ENCODE peak calls at places on chromosomes 6 and 20, in eight cellular contexts. One of them, this sample, is unnamed.

GRCh38 chr20:38184098-38184497 is 19.0 kb upstream of the TGM2 start:
- DNase-seq in ovary: no peak
- DNase-seq in PC-3: peak; percentile 98
- DNase-seq in HCT116: no peak
- DNase-seq in mammary epithelial cell: peak; percentile 60
- DNase-seq in fibroblast of lung: peak; percentile 71
- DNase-seq in cardiac muscle cell: no peak
- DNase-seq in uterus: no peak
- DNase-seq in this sample: no peak

GRCh38 chr6:18110160-18110559 is 12.3 kb downstream of the NHLRC1 start:
- DNase-seq in HCT116: no peak
- DNase-seq in ovary: no peak
- DNase-seq in uterus: no peak
- DNase-seq in PC-3: no peak
- DNase-seq in fibroblast of lung: no peak
- DNase-seq in cardiac muscle cell: no peak
- DNase-seq in mammary epithelial cell: no peak
- DNase-seq in this sample: no peak

GRCh38 chr6:138263963-138264362 is 45.7 kb upstream of the PBOV1 start:
- DNase-seq in ovary: no peak
- DNase-seq in mammary epithelial cell: no peak
- DNase-seq in fibroblast of lung: no peak
- DNase-seq in HCT116: no peak
- DNase-seq in uterus: no peak
- DNase-seq in cardiac muscle cell: no peak
- DNase-seq in PC-3: no peak
- DNase-seq in this sample: no peak

GRCh38 chr6:31737315-31738047 is 1.2 kb upstream of the CLIC1 start:
- DNase-seq in HCT116: no peak
- DNase-seq in cardiac muscle cell: peak; percentile 55
- DNase-seq in ovary: no peak
- DNase-seq in mammary epithelial cell: no peak
- DNase-seq in PC-3: no peak
- DNase-seq in uterus: no peak
- DNase-seq in fibroblast of lung: no peak
- DNase-seq in this sample: no peak

GRCh38 chr6:117729613-117730012 is 54.3 kb downstream of the NUS1 start:
- DNase-seq in PC-3: no peak
- DNase-seq in HCT116: no peak
- DNase-seq in ovary: no peak
- DNase-seq in mammary epithelial cell: no peak
- DNase-seq in uterus: no peak
- DNase-seq in fibroblast of lung: no peak
- DNase-seq in cardiac muscle cell: no peak
- DNase-seq in this sample: no peak

GRCh38 chr6:42407379-42407778 is 44.3 kb downstream of the TRERF1 start:
- DNase-seq in uterus: no peak
- DNase-seq in PC-3: peak; percentile 78
- DNase-seq in mammary epithelial cell: no peak
- DNase-seq in HCT116: no peak
- DNase-seq in cardiac muscle cell: peak; percentile 86
- DNase-seq in ovary: no peak
- DNase-seq in fibroblast of lung: peak; percentile 97
- DNase-seq in this sample: peak; percentile 42

GRCh38 chr6:168860341-168860740 is 393.3 kb downstream of the THBS2 start:
- DNase-seq in mammary epithelial cell: no peak
- DNase-seq in PC-3: no peak
- DNase-seq in ovary: no peak
- DNase-seq in HCT116: no peak
- DNase-seq in cardiac muscle cell: no peak
- DNase-seq in uterus: no peak
- DNase-seq in fibroblast of lung: no peak
- DNase-seq in this sample: no peak

GRCh38 chr6:118693562-118693961 is 42.2 kb upstream of the CEP85L start:
- DNase-seq in HCT116: no peak
- DNase-seq in cardiac muscle cell: no peak
- DNase-seq in ovary: no peak
- DNase-seq in fibroblast of lung: no peak
- DNase-seq in uterus: no peak
- DNase-seq in mammary epithelial cell: no peak
- DNase-seq in PC-3: no peak
- DNase-seq in this sample: no peak

GRCh38 chr20:36149469-36149868 is 5.1 kb upstream of the EPB41L1 start:
- DNase-seq in mammary epithelial cell: no peak
- DNase-seq in PC-3: no peak
- DNase-seq in cardiac muscle cell: no peak
- DNase-seq in fibroblast of lung: no peak
- DNase-seq in HCT116: no peak
- DNase-seq in ovary: no peak
- DNase-seq in uterus: no peak
- DNase-seq in this sample: no peak

GRCh38 chr20:38833154-38833856 is 27.8 kb downstream of the PPP1R16B start:
- DNase-seq in fibroblast of lung: no peak
- DNase-seq in uterus: no peak
- DNase-seq in mammary epithelial cell: no peak
- DNase-seq in cardiac muscle cell: no peak
- DNase-seq in PC-3: no peak
- DNase-seq in HCT116: no peak
- DNase-seq in ovary: no peak
- DNase-seq in this sample: no peak

GRCh38 chr6:25350593-25350992 is 71.4 kb downstream of the CARMIL1 start:
- DNase-seq in uterus: no peak
- DNase-seq in mammary epithelial cell: no peak
- DNase-seq in PC-3: no peak
- DNase-seq in cardiac muscle cell: no peak
- DNase-seq in fibroblast of lung: no peak
- DNase-seq in ovary: no peak
- DNase-seq in HCT116: no peak
- DNase-seq in this sample: no peak

GRCh38 chr6:132399376-132400074 is 1.8 kb downstream of the MOXD1 start:
- DNase-seq in ovary: no peak
- DNase-seq in uterus: no peak
- DNase-seq in cardiac muscle cell: peak; percentile 36
- DNase-seq in mammary epithelial cell: peak; percentile 49
- DNase-seq in HCT116: no peak
- DNase-seq in PC-3: peak; percentile 80
- DNase-seq in fibroblast of lung: peak; percentile 86
- DNase-seq in this sample: no peak

GRCh38 chr6:145544031-145544430 is 191.3 kb downstream of the EPM2A start:
- DNase-seq in PC-3: peak; percentile 82
- DNase-seq in cardiac muscle cell: peak; percentile 58
- DNase-seq in fibroblast of lung: peak; percentile 95
- DNase-seq in uterus: peak; percentile 18
- DNase-seq in HCT116: peak; percentile 16
- DNase-seq in ovary: no peak
- DNase-seq in mammary epithelial cell: peak; percentile 93
- DNase-seq in this sample: peak; percentile 68

DNA sequence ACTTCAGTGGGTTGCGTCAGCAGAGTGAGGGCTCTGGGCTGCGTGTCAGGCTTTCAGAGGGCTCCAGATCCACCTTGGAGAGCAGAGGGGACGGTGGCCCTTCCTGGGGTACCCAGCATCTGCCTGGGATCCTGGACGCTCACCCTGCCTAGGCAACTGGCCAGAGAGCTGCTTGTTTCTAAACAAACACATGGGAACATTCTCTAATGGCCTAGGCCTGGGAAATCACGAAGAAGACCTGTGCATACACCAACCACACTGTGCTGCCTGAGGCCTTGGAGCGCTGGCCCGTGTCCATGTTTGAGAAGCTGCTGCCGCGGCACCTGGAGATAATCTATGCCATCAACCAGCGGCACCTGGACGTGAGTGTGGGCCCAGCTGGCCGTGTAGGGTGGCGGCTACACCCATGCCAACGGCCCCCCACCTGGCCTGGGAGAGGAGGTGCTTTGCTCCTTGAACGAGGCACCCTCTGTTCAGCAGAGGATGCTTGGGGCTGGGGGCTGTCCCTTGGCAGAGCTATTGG is 32.2 kb downstream of the PYGB start:
- DNase-seq in uterus: peak; percentile 7
- DNase-seq in HCT116: no peak
- DNase-seq in mammary epithelial cell: no peak
- DNase-seq in fibroblast of lung: no peak
- DNase-seq in ovary: peak; percentile 17
- DNase-seq in cardiac muscle cell: no peak
- DNase-seq in PC-3: no peak
- DNase-seq in this sample: no peak
- H3K27ac ChIP-seq in uterus: no peak overlapping the region
- H3K27ac ChIP-seq in HCT116: no peak overlapping the region
- H3K27ac ChIP-seq in mammary epithelial cell: no peak overlapping the region
- H3K27ac ChIP-seq in fibroblast of lung: no peak overlapping the region
- H3K27ac ChIP-seq in ovary: no peak overlapping the region
- H3K27ac ChIP-seq in cardiac muscle cell: no peak overlapping the region
- H3K27ac ChIP-seq in PC-3: no peak overlapping the region
- H3K27ac ChIP-seq in this sample: no peak overlapping the region

GRCh38 chr6:108630050-108630714 is 69.5 kb downstream of the FOXO3 start:
- DNase-seq in HCT116: no peak
- DNase-seq in uterus: no peak
- DNase-seq in fibroblast of lung: peak; percentile 33
- DNase-seq in ovary: no peak
- DNase-seq in cardiac muscle cell: no peak
- DNase-seq in PC-3: no peak
- DNase-seq in mammary epithelial cell: peak; percentile 39
- DNase-seq in this sample: no peak
- TF ChIP-seq CTCF in HCT116: no peak
- TF ChIP-seq CTCF in uterus: no peak
- TF ChIP-seq CTCF in fibroblast of lung: no peak
- TF ChIP-seq CTCF in ovary: no peak
- TF ChIP-seq CTCF in cardiac muscle cell: no peak
- TF ChIP-seq CTCF in PC-3: no peak
- TF ChIP-seq CTCF in mammary epithelial cell: no peak
- TF ChIP-seq CTCF in this sample: no peak

GRCh38 chr6:113786168-113786567 is 71.0 kb upstream of the MARCKS start:
- DNase-seq in HCT116: peak; percentile 3
- DNase-seq in mammary epithelial cell: no peak
- DNase-seq in fibroblast of lung: no peak
- DNase-seq in PC-3: peak; percentile 4
- DNase-seq in uterus: no peak
- DNase-seq in ovary: no peak
- DNase-seq in cardiac muscle cell: no peak
- DNase-seq in this sample: no peak

GRCh38 chr6:113777601-113778000 is 79.5 kb upstream of the MARCKS start:
- DNase-seq in uterus: no peak
- DNase-seq in ovary: no peak
- DNase-seq in mammary epithelial cell: no peak
- DNase-seq in HCT116: no peak
- DNase-seq in fibroblast of lung: no peak
- DNase-seq in PC-3: no peak
- DNase-seq in cardiac muscle cell: no peak
- DNase-seq in this sample: no peak

GRCh38 chr6:113776998-113777397 is 80.1 kb upstream of the MARCKS start:
- DNase-seq in mammary epithelial cell: no peak
- DNase-seq in cardiac muscle cell: peak; percentile 46
- DNase-seq in fibroblast of lung: peak; percentile 50
- DNase-seq in ovary: no peak
- DNase-seq in PC-3: no peak
- DNase-seq in HCT116: no peak
- DNase-seq in uterus: no peak
- DNase-seq in this sample: no peak

GRCh38 chr6:113779656-113780055 is 77.5 kb upstream of the MARCKS start:
- DNase-seq in mammary epithelial cell: no peak
- DNase-seq in fibroblast of lung: no peak
- DNase-seq in cardiac muscle cell: no peak
- DNase-seq in uterus: no peak
- DNase-seq in PC-3: no peak
- DNase-seq in HCT116: no peak
- DNase-seq in ovary: no peak
- DNase-seq in this sample: no peak

DNA sequence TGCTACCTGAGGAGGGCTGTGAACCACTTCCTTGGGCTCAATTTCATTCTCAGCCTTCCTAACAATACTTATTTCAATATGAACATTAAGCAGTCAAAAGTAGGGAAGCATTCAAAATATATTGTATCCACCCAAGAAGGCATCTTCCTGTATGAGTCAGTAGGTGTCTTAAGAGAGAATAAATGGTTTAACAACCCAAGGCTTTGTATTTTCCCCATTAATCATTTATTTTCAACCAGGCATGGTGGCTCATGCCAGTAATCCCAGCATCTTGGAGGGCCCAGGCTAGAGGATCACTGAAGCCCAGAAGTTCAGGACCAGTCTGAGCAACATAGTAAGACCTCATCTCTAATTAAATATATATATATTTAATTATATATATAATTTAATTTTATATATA is 74.5 kb upstream of the MARCKS start:
- DNase-seq in PC-3: no peak
- DNase-seq in mammary epithelial cell: peak; percentile 23
- DNase-seq in HCT116: no peak
- DNase-seq in fibroblast of lung: peak; percentile 20
- DNase-seq in cardiac muscle cell: no peak
- DNase-seq in ovary: no peak
- DNase-seq in uterus: no peak
- DNase-seq in this sample: no peak
- H3K4me3 ChIP-seq in PC-3: no peak overlapping the region
- H3K4me3 ChIP-seq in mammary epithelial cell: no peak overlapping the region
- H3K4me3 ChIP-seq in HCT116: no peak overlapping the region
- H3K4me3 ChIP-seq in fibroblast of lung: no peak overlapping the region
- H3K4me3 ChIP-seq in cardiac muscle cell: no peak overlapping the region
- H3K4me3 ChIP-seq in ovary: no peak overlapping the region
- H3K4me3 ChIP-seq in uterus: no peak overlapping the region
- H3K4me3 ChIP-seq in this sample: no peak overlapping the region

GRCh38 chr6:45538636-45539035 is 160.9 kb upstream of the SUPT3H start:
- DNase-seq in ovary: no peak
- DNase-seq in HCT116: no peak
- DNase-seq in fibroblast of lung: no peak
- DNase-seq in uterus: peak; percentile 47
- DNase-seq in mammary epithelial cell: no peak
- DNase-seq in PC-3: no peak
- DNase-seq in cardiac muscle cell: peak; percentile 27
- DNase-seq in this sample: no peak

GRCh38 chr6:45539124-45539523 is 161.4 kb upstream of the SUPT3H start:
- DNase-seq in HCT116: no peak
- DNase-seq in uterus: no peak
- DNase-seq in ovary: no peak
- DNase-seq in PC-3: no peak
- DNase-seq in fibroblast of lung: no peak
- DNase-seq in cardiac muscle cell: no peak
- DNase-seq in mammary epithelial cell: no peak
- DNase-seq in this sample: no peak

GRCh38 chr6:45540375-45540920 is 162.7 kb upstream of the SUPT3H start:
- DNase-seq in mammary epithelial cell: no peak
- DNase-seq in HCT116: no peak
- DNase-seq in cardiac muscle cell: no peak
- DNase-seq in ovary: no peak
- DNase-seq in fibroblast of lung: no peak
- DNase-seq in PC-3: no peak
- DNase-seq in uterus: no peak
- DNase-seq in this sample: no peak

GRCh38 chr6:45543298-45544235 is 165.8 kb upstream of the SUPT3H start:
- DNase-seq in PC-3: peak; percentile 85
- DNase-seq in HCT116: no peak
- DNase-seq in mammary epithelial cell: peak; percentile 72
- DNase-seq in fibroblast of lung: peak; percentile 78
- DNase-seq in ovary: no peak
- DNase-seq in cardiac muscle cell: peak; percentile 56
- DNase-seq in uterus: no peak
- DNase-seq in this sample: no peak

DNA sequence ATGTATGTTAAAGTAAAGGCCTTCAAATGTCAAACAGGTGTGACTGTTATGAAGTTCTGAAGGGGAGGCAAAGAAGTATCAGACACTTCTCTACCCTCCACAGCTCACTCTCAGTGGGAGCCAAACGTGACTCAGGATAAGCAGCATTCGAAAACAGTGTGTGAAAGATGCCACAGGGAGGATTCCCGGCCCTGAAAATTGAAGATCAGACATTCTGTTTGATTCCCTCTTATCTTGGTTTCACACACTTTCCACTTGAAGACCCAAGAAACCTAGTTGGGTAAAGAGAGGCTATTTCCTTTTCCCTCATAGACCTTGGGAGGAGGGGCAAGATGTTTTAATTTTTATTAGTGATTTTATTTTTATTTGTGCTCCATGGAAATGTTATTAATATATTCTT is 164.2 kb upstream of the SUPT3H start:
- DNase-seq in mammary epithelial cell: no peak
- DNase-seq in uterus: no peak
- DNase-seq in cardiac muscle cell: peak; percentile 33
- DNase-seq in PC-3: no peak
- DNase-seq in HCT116: no peak
- DNase-seq in fibroblast of lung: no peak
- DNase-seq in ovary: no peak
- DNase-seq in this sample: no peak
- H3K27ac ChIP-seq in mammary epithelial cell: no peak overlapping the region
- H3K27ac ChIP-seq in uterus: no peak overlapping the region
- H3K27ac ChIP-seq in cardiac muscle cell: no peak overlapping the region
- H3K27ac ChIP-seq in PC-3: no peak overlapping the region
- H3K27ac ChIP-seq in HCT116: no peak overlapping the region
- H3K27ac ChIP-seq in fibroblast of lung: no peak overlapping the region
- H3K27ac ChIP-seq in ovary: no peak overlapping the region
- H3K27ac ChIP-seq in this sample: no peak overlapping the region

This sample was measured in AG04450.